ENCODE peak calls at places on chromosome 5, in eight cellular contexts. R, O, A, K, C, L, T and F are unnamed samples.

GRCh38 chr5:128674837-128675446 is 136.9 kb upstream of the FBN2 start:
- DNase-seq in R (peak; percentile 28), O (peak; percentile 57), A (no peak), K (no peak), C (peak; percentile 63), L (peak; percentile 68), T (no peak), F (peak; percentile 64)

GRCh38 chr5:154562244-154562861 is 84.3 kb upstream of the HAND1 start:
- DNase-seq in R (no peak), O (no peak), A (no peak), K (no peak), C (no peak), L (no peak), T (no peak), F (no peak)

GRCh38 chr5:113183694-113184093 is 207.1 kb downstream of the DCP2 start:
- DNase-seq in R (no peak), O (no peak), A (no peak), K (no peak), C (no peak), L (no peak), T (no peak), F (no peak)

GRCh38 chr5:20463206-20463605 is 475.2 kb upstream of the CDH18 start:
- DNase-seq in R (no peak), O (no peak), A (no peak), K (no peak), C (no peak), L (no peak), T (no peak), F (no peak)

GRCh38 chr5:157390179-157390923 is 69.7 kb upstream of the NIPAL4 start:
- DNase-seq in R (no peak), O (peak; percentile 94), A (no peak), K (peak; percentile 15), C (peak; percentile 89), L (peak; percentile 43), T (peak; percentile 48), F (no peak)

GRCh38 chr5:84384604-84385575 is at the start of gene EDIL3:
- DNase-seq in R (no peak), O (peak; percentile 59), A (no peak), K (no peak), C (peak; percentile 44), L (peak; percentile 75), T (no peak), F (no peak)

GRCh38 chr5:62521319-62521718 is 57.3 kb upstream of the LRRC70 start:
- DNase-seq in R (no peak), O (no peak), A (no peak), K (no peak), C (no peak), L (no peak), T (no peak), F (no peak)

GRCh38 chr5:50302815-50303490 is 138.1 kb downstream of the EMB start:
- DNase-seq in R (no peak), O (peak; percentile 47), A (no peak), K (no peak), C (peak; percentile 40), L (no peak), T (no peak), F (no peak)

GRCh38 chr5:143229896-143230675 is 173.4 kb downstream of the NR3C1 start:
- DNase-seq in R (no peak), O (no peak), A (no peak), K (peak; percentile 14), C (no peak), L (no peak), T (peak; percentile 55), F (no peak)

GRCh38 chr5:18799482-18800128 is 1165.3 kb downstream of the TAF11L14 start:
- DNase-seq in R (no peak), O (no peak), A (no peak), K (no peak), C (no peak), L (no peak), T (no peak), F (no peak)

GRCh38 chr5:100902406-100903035 is 561 bp downstream of the ST8SIA4 start:
- DNase-seq in R (no peak), O (no peak), A (no peak), K (no peak), C (no peak), L (no peak), T (no peak), F (no peak)

GRCh38 chr5:62043289-62044274 is 262.4 kb upstream of the KIF2A start:
- DNase-seq in R (no peak), O (no peak), A (no peak), K (no peak), C (no peak), L (no peak), T (no peak), F (peak; percentile 57)

GRCh38 chr5:32228816-32229215 is 54.7 kb upstream of the GOLPH3 start:
- DNase-seq in R (no peak), O (no peak), A (no peak), K (no peak), C (no peak), L (no peak), T (no peak), F (no peak)

GRCh38 chr5:32225445-32225844 is 51.3 kb upstream of the GOLPH3 start:
- DNase-seq in R (no peak), O (peak; percentile 67), A (no peak), K (no peak), C (peak; percentile 13), L (peak; percentile 44), T (no peak), F (no peak)

GRCh38 chr5:32229586-32229985 is 55.5 kb upstream of the GOLPH3 start:
- DNase-seq in R (no peak), O (no peak), A (no peak), K (no peak), C (no peak), L (no peak), T (no peak), F (no peak)

GRCh38 chr5:32222723-32223470 is 48.8 kb upstream of the GOLPH3 start:
- DNase-seq in R (no peak), O (peak; percentile 29), A (no peak), K (no peak), C (no peak), L (no peak), T (no peak), F (no peak)

GRCh38 chr5:32223972-32224608 is 50.0 kb upstream of the GOLPH3 start:
- DNase-seq in R (no peak), O (peak; percentile 75), A (no peak), K (no peak), C (peak; percentile 24), L (peak; percentile 48), T (no peak), F (no peak)
- H3K27ac ChIP-seq in R (no peak overlapping the region), O (peak overlapping the region; percentile 63), A (peak overlapping the region; percentile 82), K (no peak overlapping the region), C (no peak overlapping the region), L (peak overlapping the region; percentile 87), T (no peak overlapping the region), F (no peak overlapping the region)

GRCh38 chr5:153441997-153442396 is 48.5 kb upstream of the GRIA1 start:
- DNase-seq in R (no peak), O (no peak), A (no peak), K (no peak), C (no peak), L (no peak), T (no peak), F (no peak)

GRCh38 chr5:153447534-153447933 is 42.9 kb upstream of the GRIA1 start:
- DNase-seq in R (no peak), O (no peak), A (no peak), K (no peak), C (no peak), L (no peak), T (no peak), F (no peak)

GRCh38 chr5:153445875-153446567 is 44.4 kb upstream of the GRIA1 start:
- DNase-seq in R (no peak), O (no peak), A (no peak), K (no peak), C (peak; percentile 1), L (peak; percentile 0), T (no peak), F (no peak)
- H3K4me3 ChIP-seq in R (no peak overlapping the region), O (no peak overlapping the region), A (no peak overlapping the region), K (no peak overlapping the region), C (no peak overlapping the region), L (no peak overlapping the region), T (no peak overlapping the region), F (no peak overlapping the region)

DNA sequence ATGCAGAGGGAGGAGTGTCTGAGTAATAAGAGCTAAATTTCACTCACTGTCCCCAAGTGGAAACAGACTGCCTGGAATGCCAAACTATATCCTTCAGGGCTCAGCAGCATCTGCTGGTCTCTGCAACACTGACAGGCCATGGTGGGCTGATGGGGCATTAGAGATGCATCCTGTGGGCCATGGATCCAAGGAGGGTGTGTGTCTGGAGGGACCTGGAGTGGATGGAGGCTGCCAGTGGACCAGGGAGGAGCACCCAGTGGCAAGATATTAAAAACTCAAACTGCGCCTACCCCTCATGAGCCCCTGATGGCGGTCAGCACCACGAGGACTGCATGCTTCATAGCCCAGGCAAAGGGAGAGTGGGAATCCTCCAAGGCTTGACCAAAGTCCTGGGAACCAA is 15.9 kb upstream of the TIFAB start:
- DNase-seq in R (no peak), O (no peak), A (no peak), K (no peak), C (no peak), L (no peak), T (no peak), F (no peak)
- H3K27me3 ChIP-seq in R (peaks cover 12% of the 10 kb centered on the region), O (peaks cover 69% of the 10 kb centered on the region), A (peaks cover 100% of the 10 kb centered on the region), K (peaks cover 11% of the 10 kb centered on the region), C (peaks cover 34% of the 10 kb centered on the region), L (peaks cover 100% of the 10 kb centered on the region), T (no peaks in the 10 kb centered on the region), F (peaks cover 53% of the 10 kb centered on the region)

GRCh38 chr5:134247825-134248224 is 22.0 kb upstream of the PPP2CA start:
- DNase-seq in R (no peak), O (peak; percentile 2), A (no peak), K (no peak), C (no peak), L (no peak), T (no peak), F (no peak)

GRCh38 chr5:134248271-134248670 is 22.4 kb upstream of the PPP2CA start:
- DNase-seq in R (no peak), O (peak; percentile 17), A (no peak), K (no peak), C (no peak), L (no peak), T (no peak), F (no peak)

GRCh38 chr5:134245692-134246091 is 19.8 kb upstream of the PPP2CA start:
- DNase-seq in R (no peak), O (no peak), A (no peak), K (no peak), C (no peak), L (no peak), T (no peak), F (no peak)

GRCh38 chr5:134247411-134247810 is 21.5 kb upstream of the PPP2CA start:
- DNase-seq in R (no peak), O (peak; percentile 96), A (no peak), K (no peak), C (peak; percentile 90), L (peak; percentile 91), T (no peak), F (no peak)

DNA sequence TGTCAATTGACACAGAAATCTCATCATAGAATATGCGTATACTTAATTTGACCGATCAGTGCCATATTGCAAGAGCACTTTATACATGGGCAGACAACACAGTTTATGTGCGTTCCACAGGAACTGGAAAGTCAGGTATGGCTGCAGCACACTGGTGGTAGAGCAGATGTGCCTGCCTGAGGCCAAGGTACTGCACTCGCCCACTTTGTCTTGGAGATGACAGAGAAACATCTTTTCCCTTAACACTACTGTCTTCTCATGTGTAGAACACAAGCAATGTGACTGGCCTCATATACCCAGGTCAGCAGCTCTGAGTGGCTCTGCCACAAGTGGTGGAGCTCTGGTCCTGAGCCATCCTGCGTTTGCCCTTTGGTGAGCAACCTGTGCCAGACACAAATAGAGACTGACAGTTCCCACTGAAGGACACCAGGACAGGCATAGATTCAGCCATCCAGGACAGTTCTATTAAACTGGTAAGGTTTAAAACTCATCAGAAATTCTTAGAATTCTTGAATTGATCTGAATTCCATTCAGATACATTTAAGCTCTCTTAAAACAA is 21.0 kb upstream of the PPP2CA start:
- DNase-seq in R (no peak), O (no peak), A (peak; percentile 57), K (no peak), C (no peak), L (no peak), T (no peak), F (no peak)
- H3K27ac ChIP-seq in R (no peak overlapping the region), O (peak overlapping the region; percentile 7), A (peak overlapping the region; percentile 83), K (no peak overlapping the region), C (peak overlapping the region; percentile 21), L (no peak overlapping the region), T (no peak overlapping the region), F (no peak overlapping the region)